ENCODE peak calls at places on chromosomes 7 and 10, in four cellular contexts. One of them, this sample, is unnamed.

GRCh38 chr7:127782550-127783266 is 130.7 kb downstream of the SND1 start:
- DNase-seq in HepG2: no peak
- DNase-seq in GM12878: no peak
- DNase-seq in K562: no peak
- DNase-seq in this sample: no peak

GRCh38 chr7:112297681-112298080 is 91.2 kb downstream of the ZNF277 start:
- DNase-seq in HepG2: no peak
- DNase-seq in GM12878: no peak
- DNase-seq in K562: no peak
- DNase-seq in this sample: no peak

GRCh38 chr10:45464958-45465567 is 91.0 kb downstream of the ALOX5 start:
- DNase-seq in GM12878: peak; percentile 51
- DNase-seq in HepG2: peak; percentile 43
- DNase-seq in K562: peak; percentile 88
- DNase-seq in this sample: peak; percentile 67

GRCh38 chr10:74437822-74438221 is 286.8 kb downstream of the ADK start:
- DNase-seq in HepG2: peak; percentile 4
- DNase-seq in K562: no peak
- DNase-seq in GM12878: no peak
- DNase-seq in this sample: no peak

GRCh38 chr10:109183366-109183765 is 739.9 kb downstream of the XPNPEP1 start:
- DNase-seq in K562: no peak
- DNase-seq in GM12878: no peak
- DNase-seq in HepG2: no peak
- DNase-seq in this sample: no peak

GRCh38 chr7:74474271-74474865 is 20.7 kb downstream of the GTF2IRD1 start:
- DNase-seq in GM12878: no peak
- DNase-seq in HepG2: no peak
- DNase-seq in K562: no peak
- DNase-seq in this sample: no peak

GRCh38 chr10:1486841-1487240 is 250.5 kb downstream of the ADARB2 start:
- DNase-seq in GM12878: no peak
- DNase-seq in HepG2: no peak
- DNase-seq in K562: no peak
- DNase-seq in this sample: no peak

GRCh38 chr7:105916603-105917002 is 40.2 kb upstream of the ATXN7L1 start:
- DNase-seq in HepG2: no peak
- DNase-seq in GM12878: no peak
- DNase-seq in K562: no peak
- DNase-seq in this sample: no peak

GRCh38 chr7:3239291-3239691 is 61.8 kb upstream of the SDK1 start:
- DNase-seq in K562: no peak
- DNase-seq in HepG2: no peak
- DNase-seq in GM12878: no peak
- DNase-seq in this sample: no peak

GRCh38 chr10:117257701-117258100 is 16.8 kb downstream of the SLC18A2 start:
- DNase-seq in GM12878: no peak
- DNase-seq in HepG2: no peak
- DNase-seq in K562: no peak
- DNase-seq in this sample: no peak

DNA sequence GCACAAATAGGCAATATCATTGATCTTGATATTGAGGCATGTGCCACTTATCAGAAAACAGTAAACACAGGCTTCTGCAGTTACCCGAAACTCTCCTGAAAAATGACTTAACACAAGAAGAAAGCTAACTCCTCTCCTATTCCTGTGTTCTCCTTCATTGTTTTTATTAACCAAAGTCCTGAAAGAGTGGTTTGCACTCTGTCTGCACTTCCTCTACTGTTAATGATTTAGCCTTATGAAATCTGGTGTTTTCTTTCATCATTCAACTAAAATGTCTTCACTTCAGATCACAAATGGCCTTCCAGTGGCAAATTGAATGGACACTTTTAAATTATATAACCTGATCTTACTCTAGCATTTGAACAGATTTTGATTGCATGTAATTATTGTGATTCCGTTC is 630.6 kb upstream of the PHF14 start:
- DNase-seq in HepG2: no peak
- DNase-seq in GM12878: no peak
- DNase-seq in K562: no peak
- DNase-seq in this sample: no peak
- TF ChIP-seq MYC in HepG2: no peak
- TF ChIP-seq MYC in GM12878: no peak
- TF ChIP-seq MYC in K562: no peak
- TF ChIP-seq MYC in this sample: no peak

GRCh38 chr7:1693991-1694524 is 24.0 kb downstream of the ELFN1 start:
- DNase-seq in HepG2: no peak
- DNase-seq in GM12878: no peak
- DNase-seq in K562: peak; percentile 37
- DNase-seq in this sample: no peak
- H3K9ac ChIP-seq in HepG2: no peak overlapping the region
- H3K9ac ChIP-seq in GM12878: no peak overlapping the region
- H3K9ac ChIP-seq in K562: no peak overlapping the region
- H3K9ac ChIP-seq in this sample: no peak overlapping the region

DNA sequence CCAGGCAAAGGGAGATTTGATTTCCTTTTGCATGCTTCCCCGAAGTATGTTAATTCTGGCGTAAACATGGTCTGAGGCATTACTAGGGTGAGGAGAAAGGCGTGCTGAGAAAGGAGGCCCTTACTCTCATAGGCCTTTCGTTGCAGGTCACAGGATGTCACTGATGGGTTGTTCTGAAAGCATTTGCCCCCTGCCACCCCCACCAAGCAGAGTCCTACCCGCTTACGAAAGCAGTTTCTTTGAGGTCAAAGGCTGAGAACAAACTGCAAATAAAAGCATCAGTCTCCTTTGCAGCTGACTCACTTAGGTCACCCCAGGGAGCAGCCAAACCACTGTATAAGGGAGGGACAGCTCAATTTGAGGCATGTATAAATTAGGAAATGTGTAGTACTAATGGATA is 57.1 kb downstream of the BPGM start:
- DNase-seq in K562: no peak
- DNase-seq in HepG2: peak; percentile 8
- DNase-seq in GM12878: no peak
- DNase-seq in this sample: no peak
- TF ChIP-seq POLR2AphosphoS5 in K562: no peak
- TF ChIP-seq POLR2AphosphoS5 in HepG2: no peak
- TF ChIP-seq POLR2AphosphoS5 in GM12878: no peak
- TF ChIP-seq POLR2AphosphoS5 in this sample: no peak

GRCh38 chr10:100509241-100509640 is 10.4 kb downstream of the SEC31B start:
- DNase-seq in GM12878: no peak
- DNase-seq in HepG2: no peak
- DNase-seq in K562: no peak
- DNase-seq in this sample: no peak

GRCh38 chr10:100507357-100507732 is 12.3 kb downstream of the SEC31B start:
- DNase-seq in HepG2: no peak
- DNase-seq in K562: no peak
- DNase-seq in GM12878: no peak
- DNase-seq in this sample: no peak

GRCh38 chr10:100505164-100505563 is 14.5 kb downstream of the SEC31B start:
- DNase-seq in GM12878: no peak
- DNase-seq in K562: no peak
- DNase-seq in HepG2: no peak
- DNase-seq in this sample: no peak

GRCh38 chr10:100508691-100509150 is 10.9 kb downstream of the SEC31B start:
- DNase-seq in HepG2: peak; percentile 56
- DNase-seq in K562: peak; percentile 60
- DNase-seq in GM12878: no peak
- DNase-seq in this sample: peak; percentile 73

GRCh38 chr10:100506596-100507356 is 12.9 kb downstream of the SEC31B start:
- DNase-seq in HepG2: no peak
- DNase-seq in K562: no peak
- DNase-seq in GM12878: no peak
- DNase-seq in this sample: no peak
- TF ChIP-seq MYC in HepG2: no peak
- TF ChIP-seq MYC in K562: no peak
- TF ChIP-seq MYC in GM12878: no peak
- TF ChIP-seq MYC in this sample: no peak

GRCh38 chr7:140035400-140036223 is 27.1 kb downstream of the PARP12 start:
- DNase-seq in GM12878: no peak
- DNase-seq in K562: no peak
- DNase-seq in HepG2: no peak
- DNase-seq in this sample: peak; percentile 32

GRCh38 chr7:140031364-140031763 is 31.4 kb downstream of the PARP12 start:
- DNase-seq in K562: no peak
- DNase-seq in HepG2: no peak
- DNase-seq in GM12878: no peak
- DNase-seq in this sample: no peak

GRCh38 chr7:140036224-140036651 is 26.5 kb downstream of the PARP12 start:
- DNase-seq in HepG2: no peak
- DNase-seq in K562: no peak
- DNase-seq in GM12878: peak; percentile 17
- DNase-seq in this sample: no peak

GRCh38 chr7:140033036-140033435 is 29.7 kb downstream of the PARP12 start:
- DNase-seq in K562: no peak
- DNase-seq in HepG2: no peak
- DNase-seq in GM12878: no peak
- DNase-seq in this sample: peak; percentile 29

GRCh38 chr7:140033779-140034363 is 28.9 kb downstream of the PARP12 start:
- DNase-seq in K562: no peak
- DNase-seq in GM12878: no peak
- DNase-seq in HepG2: no peak
- DNase-seq in this sample: no peak
- H3K9ac ChIP-seq in K562: no peak overlapping the region
- H3K9ac ChIP-seq in GM12878: no peak overlapping the region
- H3K9ac ChIP-seq in HepG2: no peak overlapping the region
- H3K9ac ChIP-seq in this sample: no peak overlapping the region

GRCh38 chr7:816751-817671 is 15.3 kb upstream of the SUN1 start:
- DNase-seq in K562: no peak
- DNase-seq in HepG2: no peak
- DNase-seq in GM12878: no peak
- DNase-seq in this sample: peak; percentile 49

GRCh38 chr7:816300-816750 is 16.0 kb upstream of the SUN1 start:
- DNase-seq in GM12878: peak; percentile 84
- DNase-seq in HepG2: peak; percentile 93
- DNase-seq in K562: peak; percentile 98
- DNase-seq in this sample: peak; percentile 95

GRCh38 chr7:818031-818699 is 14.1 kb upstream of the SUN1 start:
- DNase-seq in GM12878: no peak
- DNase-seq in HepG2: peak; percentile 48
- DNase-seq in K562: no peak
- DNase-seq in this sample: peak; percentile 29

GRCh38 chr7:820341-820740 is 11.9 kb upstream of the SUN1 start:
- DNase-seq in GM12878: no peak
- DNase-seq in K562: no peak
- DNase-seq in HepG2: no peak
- DNase-seq in this sample: no peak

DNA sequence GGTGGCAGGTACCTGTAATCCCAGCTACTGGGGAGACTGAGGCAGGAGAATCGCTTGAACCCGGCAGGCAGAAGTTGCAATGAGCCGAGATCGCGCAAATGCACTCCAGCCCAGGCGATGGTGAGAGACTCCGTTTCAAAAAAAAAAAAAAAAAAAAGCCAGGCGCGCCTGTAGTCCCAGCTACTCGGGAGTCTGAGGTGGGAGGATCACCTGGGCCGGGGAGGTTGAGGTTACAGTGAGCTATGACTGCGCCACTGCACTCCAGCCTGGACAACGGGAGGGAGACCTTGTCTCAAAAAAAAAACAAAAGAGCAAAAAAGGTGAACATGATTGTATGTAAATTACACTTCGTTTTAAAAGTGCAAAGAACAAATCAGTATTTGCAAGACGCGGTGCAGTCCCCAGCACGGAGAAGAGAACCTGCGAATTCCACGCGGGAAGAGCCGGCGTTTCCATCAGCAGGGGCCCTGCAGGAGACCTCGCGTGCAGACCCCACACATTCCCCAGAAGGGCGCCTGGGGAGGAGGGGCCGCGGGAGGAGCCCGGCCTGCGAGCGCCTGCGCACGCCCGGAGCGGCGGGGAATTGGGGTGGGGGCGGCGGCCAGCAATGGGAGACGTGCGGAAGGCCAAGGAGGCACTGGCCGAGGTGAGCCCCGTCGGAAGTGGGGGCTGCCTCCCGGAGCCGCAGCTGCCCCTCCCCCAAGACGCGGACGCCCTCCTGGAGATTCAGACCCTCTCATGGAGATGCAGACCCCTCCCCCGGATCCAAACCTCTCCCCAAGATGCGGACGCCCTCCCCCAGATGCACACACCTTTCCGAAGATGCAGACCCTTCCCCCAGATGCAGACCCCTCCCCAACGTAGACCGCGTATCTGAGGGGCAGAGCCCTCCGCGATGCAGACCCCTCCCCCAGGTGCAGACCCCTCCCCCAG is 16.7 kb upstream of the SUN1 start:
- DNase-seq in GM12878: no peak
- DNase-seq in K562: peak; percentile 68
- DNase-seq in HepG2: no peak
- DNase-seq in this sample: peak; percentile 20
- TF ChIP-seq POLR2AphosphoS5 in GM12878: no peak
- TF ChIP-seq POLR2AphosphoS5 in K562: no peak
- TF ChIP-seq POLR2AphosphoS5 in HepG2: no peak
- TF ChIP-seq POLR2AphosphoS5 in this sample: no peak

GRCh38 chr7:91940572-91941341 is at the start of gene AKAP9:
- DNase-seq in K562: peak; percentile 91
- DNase-seq in GM12878: peak; percentile 44
- DNase-seq in HepG2: peak; percentile 77
- DNase-seq in this sample: peak; percentile 89
- TF ChIP-seq MYC in K562: peak; percentile 80
- TF ChIP-seq MYC in GM12878: peak; percentile 37
- TF ChIP-seq MYC in HepG2: peak; percentile 92
- TF ChIP-seq MYC in this sample: no peak

DNA sequence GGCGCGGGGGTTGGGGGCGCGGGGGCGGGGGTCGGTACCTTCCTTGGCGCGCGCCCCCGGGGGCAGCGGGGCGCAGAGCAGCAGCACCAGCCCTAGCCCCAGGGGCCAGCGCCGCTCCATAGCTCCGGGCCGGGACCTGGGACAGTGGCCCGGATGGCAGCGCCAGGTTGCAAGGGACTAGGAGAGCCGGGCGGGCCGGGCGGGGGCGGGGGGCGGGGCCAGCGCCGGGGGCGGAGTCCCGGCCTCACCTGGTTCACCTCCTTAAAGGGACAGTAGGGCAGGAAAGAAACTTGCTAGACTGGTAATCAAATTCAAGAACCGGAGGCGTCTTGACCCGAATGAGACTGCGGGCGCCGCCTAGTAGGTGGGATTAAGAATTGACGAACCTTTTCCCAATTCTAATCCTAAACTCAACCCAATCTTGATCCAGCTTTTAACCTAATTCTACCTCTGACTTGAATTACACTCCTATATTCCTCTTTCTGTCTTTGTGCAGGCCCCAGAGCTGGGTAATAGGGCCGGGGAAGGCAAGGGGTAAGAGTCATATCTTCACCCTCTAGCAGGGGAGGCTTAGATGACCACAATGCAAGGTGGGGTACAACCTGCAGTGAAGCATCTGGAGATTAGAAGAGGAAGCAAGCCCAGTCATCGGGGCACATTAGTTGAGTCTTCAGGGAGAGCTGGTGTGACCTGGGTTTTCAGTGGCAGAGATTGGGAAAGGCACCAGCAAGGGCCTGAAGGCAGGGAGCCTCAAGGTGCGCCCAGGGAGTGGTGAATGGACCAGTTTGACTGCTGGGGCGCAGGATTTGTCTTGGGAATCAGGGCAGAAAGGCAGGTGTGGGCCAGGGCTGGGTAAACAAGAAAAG is at the start of gene EPHA1:
- DNase-seq in GM12878: no peak
- DNase-seq in HepG2: no peak
- DNase-seq in K562: peak; percentile 90
- DNase-seq in this sample: no peak
- H3K9ac ChIP-seq in GM12878: no peak within 1 kb of the TSS
- H3K9ac ChIP-seq in HepG2: peak within 1 kb of the TSS; percentile 38
- H3K9ac ChIP-seq in K562: no peak within 1 kb of the TSS
- H3K9ac ChIP-seq in this sample: no peak within 1 kb of the TSS